ENCODE peak calls at places on chromosomes 1 and 21, in five cellular contexts. E is pancreas, Z is PC-9, P is sigmoid colon, W is kidney epithelial cell. J is an unnamed sample. For H3K27me3, the result is how much of the 10 kb centered on the place peaks cover.

GRCh38 chr1:17603091-17603841 is 63.8 kb downstream of the ARHGEF10L start:
- DNase-seq in E (no peak), Z (no peak), P (no peak), W (no peak), J (no peak)

GRCh38 chr1:218347316-218347712 is 2.2 kb downstream of the TGFB2 start:
- DNase-seq in E (no peak), Z (peak), P (peak), W (no peak), J (peak)

GRCh38 chr1:85116856-85117255 is 68.6 kb upstream of the MCOLN3 start:
- DNase-seq in E (no peak), Z (no peak), P (no peak), W (no peak), J (no peak)

GRCh38 chr1:17441265-17441992 is 2.0 kb upstream of the RCC2 start:
- DNase-seq in E (no peak), Z (peak), P (no peak), W (no peak), J (no peak)

GRCh38 chr1:198936371-198937083 is 297.7 kb downstream of the PTPRC start:
- DNase-seq in E (no peak), Z (peak), P (no peak), W (no peak), J (no peak)

GRCh38 chr21:35178812-35179211 is 129.7 kb upstream of the RUNX1 start:
- DNase-seq in E (no peak), Z (no peak), P (no peak), W (no peak), J (no peak)

GRCh38 chr1:26483980-26484379 is 11.7 kb downstream of the HMGN2 start:
- DNase-seq in E (no peak), Z (no peak), P (no peak), W (no peak), J (no peak)

GRCh38 chr1:2334883-2335534 is 56.3 kb downstream of the MORN1 start:
- DNase-seq in E (no peak), Z (peak), P (no peak), W (no peak), J (no peak)

GRCh38 chr1:158002022-158002629 is 8.7 kb downstream of the KIRREL1 start:
- DNase-seq in E (no peak), Z (no peak), P (no peak), W (no peak), J (no peak)

GRCh38 chr1:203546274-203546673 is 52.3 kb downstream of the OPTC start:
- DNase-seq in E (no peak), Z (no peak), P (no peak), W (no peak), J (no peak)

GRCh38 chr1:231584117-231584516 is 42.5 kb upstream of the DISC1 start:
- DNase-seq in E (no peak), Z (no peak), P (no peak), W (peak), J (no peak)

GRCh38 chr1:19461352-19461645 is 24.0 kb downstream of the CAPZB start:
- DNase-seq in E (no peak), Z (no peak), P (no peak), W (no peak), J (no peak)

GRCh38 chr21:34857874-34858273 is 189.1 kb downstream of the CLIC6 start:
- DNase-seq in E (no peak), Z (no peak), P (no peak), W (no peak), J (no peak)

GRCh38 chr1:31238986-31239613 is 587 bp downstream of the NKAIN1 start:
- DNase-seq in E (no peak), Z (no peak), P (peak), W (no peak), J (peak)

GRCh38 chr1:94974224-94974623 is 47.3 kb upstream of the CNN3 start:
- DNase-seq in E (no peak), Z (no peak), P (no peak), W (peak), J (no peak)

GRCh38 chr1:205582471-205583291 is 49.1 kb downstream of the ELK4 start:
- DNase-seq in E (no peak), Z (no peak), P (peak), W (no peak), J (peak)

GRCh38 chr1:36706416-36706815 is 223.7 kb upstream of the CSF3R start:
- DNase-seq in E (no peak), Z (no peak), P (peak), W (no peak), J (no peak)

GRCh38 chr1:115302390-115302961 is 35.6 kb downstream of the NGF start:
- DNase-seq in E (no peak), Z (peak), P (no peak), W (no peak), J (no peak)

GRCh38 chr1:158819461-158820443 is 11.4 kb upstream of the MNDA start:
- DNase-seq in E (no peak), Z (no peak), P (no peak), W (no peak), J (no peak)

GRCh38 chr1:9369964-9370788 is 77.5 kb downstream of the SPSB1 start:
- DNase-seq in E (no peak), Z (no peak), P (no peak), W (no peak), J (peak)

GRCh38 chr21:42833439-42833815 is 45.9 kb downstream of the WDR4 start:
- DNase-seq in E (no peak), Z (no peak), P (no peak), W (no peak), J (no peak)

GRCh38 chr1:152783095-152783494 is 3.0 kb upstream of the LCE1E start:
- DNase-seq in E (no peak), Z (no peak), P (no peak), W (no peak), J (no peak)

GRCh38 chr1:84478876-84479868 is at the start of gene RPF1:
- DNase-seq in E (peak), Z (peak), P (peak), W (peak), J (peak)

GRCh38 chr1:207983044-207983443 is 72.1 kb upstream of the CD34 start:
- DNase-seq in E (no peak), Z (no peak), P (no peak), W (no peak), J (no peak)

GRCh38 chr1:186289943-186290560 is 85.0 kb downstream of the TPR start:
- DNase-seq in E (no peak), Z (no peak), P (no peak), W (no peak), J (no peak)

GRCh38 chr1:97174039-97174704 is 452.6 kb downstream of the PTBP2 start:
- DNase-seq in E (no peak), Z (peak), P (no peak), W (no peak), J (no peak)

GRCh38 chr1:104929280-104929679 is 1179.6 kb downstream of the AMY1C start:
- DNase-seq in E (no peak), Z (no peak), P (no peak), W (no peak), J (no peak)

GRCh38 chr1:224047538-224047937 is 66.4 kb upstream of the FBXO28 start:
- DNase-seq in E (no peak), Z (no peak), P (no peak), W (no peak), J (no peak)

GRCh38 chr1:172647110-172647564 is 11.8 kb upstream of the FASLG start:
- DNase-seq in E (no peak), Z (no peak), P (no peak), W (no peak), J (no peak)

GRCh38 chr21:20270365-20271055 is 727.7 kb upstream of the NCAM2 start:
- DNase-seq in E (no peak), Z (no peak), P (no peak), W (no peak), J (no peak)

GRCh38 chr1:160260436-160261382 is 1.6 kb downstream of the DCAF8 start:
- DNase-seq in E (no peak), Z (no peak), P (no peak), W (peak), J (peak)

GRCh38 chr1:39370602-39371001 is 120.8 kb upstream of the BMP8A start:
- DNase-seq in E (no peak), Z (no peak), P (no peak), W (no peak), J (no peak)

GRCh38 chr1:83882906-83883305 is 116.0 kb downstream of the TTLL7 start:
- DNase-seq in E (no peak), Z (no peak), P (no peak), W (no peak), J (no peak)

GRCh38 chr1:29532285-29532684 is 296.0 kb downstream of the PTPRU start:
- DNase-seq in E (no peak), Z (no peak), P (peak), W (no peak), J (no peak)

DNA sequence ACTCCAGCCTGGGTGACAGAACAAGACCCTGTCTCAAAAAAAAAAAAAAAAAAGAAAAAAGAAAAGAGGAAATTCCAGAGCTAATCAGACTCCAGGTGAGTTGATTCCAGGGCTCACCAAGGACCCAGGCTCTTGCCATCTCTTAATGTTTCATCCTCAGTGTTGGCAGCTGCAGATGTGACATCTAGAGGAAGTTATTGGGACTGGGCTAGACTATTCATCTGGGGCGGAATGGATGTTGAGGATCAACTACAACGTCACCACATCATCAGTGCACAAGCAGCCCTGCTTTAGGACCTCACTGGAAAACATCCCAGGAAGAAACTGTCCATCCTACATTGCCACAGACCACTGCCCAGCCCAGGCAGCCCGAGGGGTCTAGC is 28.6 kb upstream of the PARP1 start:
- DNase-seq in E (no peak), Z (no peak), P (no peak), W (no peak), J (no peak)
- H3K27me3 ChIP-seq in E (under half), Z (under half), P (under half), W (under half), J (under half)

DNA sequence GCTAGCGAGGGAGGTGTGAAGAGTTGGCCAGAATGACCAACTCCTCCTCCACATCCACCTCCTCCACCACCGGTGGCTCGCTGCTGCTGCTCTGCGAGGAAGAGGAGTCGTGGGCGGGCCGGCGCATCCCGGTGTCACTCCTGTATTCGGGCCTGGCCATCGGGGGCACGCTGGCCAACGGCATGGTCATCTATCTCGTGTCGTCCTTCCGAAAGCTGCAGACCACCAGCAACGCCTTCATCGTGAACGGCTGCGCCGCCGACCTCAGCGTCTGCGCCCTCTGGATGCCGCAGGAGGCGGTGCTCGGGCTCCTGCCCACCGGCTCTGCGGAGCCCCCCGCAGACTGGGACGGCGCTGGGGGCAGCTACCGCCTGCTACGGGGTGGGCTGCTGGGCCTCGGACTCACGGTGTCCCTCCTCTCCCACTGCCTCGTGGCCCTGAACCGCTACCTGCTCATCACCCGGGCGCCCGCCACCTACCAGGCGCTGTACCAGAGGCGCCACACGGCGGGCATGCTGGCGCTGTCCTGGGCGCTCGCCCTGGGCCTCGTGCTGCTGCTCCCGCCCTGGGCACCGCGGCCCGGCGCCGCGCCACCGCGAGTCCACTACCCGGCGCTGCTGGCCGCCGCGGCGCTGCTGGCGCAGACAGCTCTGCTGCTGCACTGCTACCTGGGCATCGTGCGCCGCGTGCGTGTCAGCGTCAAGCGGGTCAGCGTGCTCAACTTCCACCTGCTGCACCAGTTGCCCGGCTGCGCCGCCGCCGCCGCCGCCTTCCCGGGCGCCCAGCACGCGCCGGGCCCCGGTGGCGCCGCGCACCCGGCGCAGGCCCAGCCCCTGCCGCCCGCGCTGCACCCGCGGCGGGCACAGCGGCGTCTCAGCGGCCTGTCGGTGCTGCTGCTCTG is 1.2 kb downstream of the GPR88 start:
- DNase-seq in E (peak), Z (no peak), P (peak), W (no peak), J (peak)
- TF ChIP-seq CTCF in E (no peak), Z (no peak), P (no peak), W (peak), J (no peak)

GRCh38 chr1:59011663-59012062 is 227.8 kb upstream of the JUN start:
- DNase-seq in E (no peak), Z (no peak), P (no peak), W (no peak), J (no peak)

GRCh38 chr1:59014827-59015226 is 231.0 kb upstream of the JUN start:
- DNase-seq in E (no peak), Z (no peak), P (no peak), W (no peak), J (no peak)

GRCh38 chr1:59013928-59014279 is 230.1 kb upstream of the JUN start:
- DNase-seq in E (no peak), Z (no peak), P (no peak), W (no peak), J (no peak)

GRCh38 chr1:59013276-59013927 is 229.6 kb upstream of the JUN start:
- DNase-seq in E (peak), Z (no peak), P (peak), W (no peak), J (peak)

DNA sequence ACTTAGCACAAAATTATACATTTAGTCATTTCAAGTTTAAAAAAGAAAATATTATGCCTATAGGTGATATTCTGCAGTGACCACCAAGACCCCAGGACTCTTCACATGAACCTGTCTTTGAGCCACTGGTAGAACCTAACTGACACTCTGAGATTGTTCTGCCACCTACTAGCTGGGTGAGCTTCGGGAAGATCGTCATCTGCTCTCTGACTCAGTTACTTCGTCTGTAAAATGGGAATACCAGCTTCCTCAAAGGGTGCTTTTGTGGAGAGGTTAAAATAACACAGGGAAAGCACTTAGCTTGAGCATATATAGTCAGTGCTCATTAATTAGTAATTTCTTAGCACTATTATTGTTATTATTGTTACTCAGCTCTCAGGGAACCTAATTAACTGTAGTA is 228.5 kb upstream of the JUN start:
- DNase-seq in E (no peak), Z (no peak), P (no peak), W (no peak), J (no peak)
- H3K4me3 ChIP-seq in E (no peak), Z (no peak), P (no peak), W (no peak), J (no peak)

GRCh38 chr1:178310685-178311105 is 186.1 kb downstream of the CLEC20A start:
- DNase-seq in E (no peak), Z (peak), P (no peak), W (peak), J (no peak)

GRCh38 chr1:178308438-178308837 is 188.3 kb downstream of the CLEC20A start:
- DNase-seq in E (no peak), Z (no peak), P (no peak), W (no peak), J (no peak)

GRCh38 chr1:178311164-178311563 is 185.6 kb downstream of the CLEC20A start:
- DNase-seq in E (no peak), Z (no peak), P (no peak), W (no peak), J (no peak)

GRCh38 chr1:178307264-178307663 is 189.5 kb downstream of the CLEC20A start:
- DNase-seq in E (no peak), Z (no peak), P (no peak), W (no peak), J (no peak)
- H3K27me3 ChIP-seq in E (under half), Z (under half), P (under half), W (under half), J (under half)